ENCODE peak calls at places on chromosomes 2 and 18, in four cellular contexts. M is iris pigment epithelial cell, I is germinal center, D is tibial artery. T is an unnamed sample.

GRCh38 chr2:44324971-44325426 is 36.3 kb downstream of the PREPL start:
- DNase-seq in M (peak), I (no peak), D (no peak), T (no peak)

GRCh38 chr2:29502452-29502851 is 387.2 kb downstream of the CLIP4 start:
- DNase-seq in M (peak), I (no peak), D (no peak), T (peak)

GRCh38 chr2:37189452-37190153 is 1.1 kb upstream of the SULT6B1 start:
- DNase-seq in M (peak), I (no peak), D (no peak), T (peak)

GRCh38 chr18:63686871-63687270 is 15.9 kb upstream of the SERPINB11 start:
- DNase-seq in M (no peak), I (no peak), D (no peak), T (no peak)

GRCh38 chr2:9974344-9974743 is 22.9 kb downstream of the GRHL1 start:
- DNase-seq in M (no peak), I (no peak), D (no peak), T (no peak)

GRCh38 chr18:37460616-37461015 is 105.0 kb downstream of the CELF4 start:
- DNase-seq in M (no peak), I (no peak), D (no peak), T (no peak)

GRCh38 chr2:161988589-161988988 is 85.4 kb downstream of the DPP4 start:
- DNase-seq in M (no peak), I (no peak), D (no peak), T (peak)

GRCh38 chr2:150617351-150617750 is 129.9 kb upstream of the RND3 start:
- DNase-seq in M (peak), I (no peak), D (no peak), T (peak)

GRCh38 chr2:23645181-23645808 is 260.3 kb downstream of the KLHL29 start:
- DNase-seq in M (no peak), I (no peak), D (no peak), T (peak)

GRCh38 chr18:42052137-42052708 is 97.2 kb downstream of the PIK3C3 start:
- DNase-seq in M (peak), I (no peak), D (no peak), T (no peak)

GRCh38 chr2:127674241-127675209 is 805 bp downstream of the LIMS2 start:
- DNase-seq in M (no peak), I (no peak), D (peak), T (no peak)

GRCh38 chr18:52152036-52152435 is 188.0 kb upstream of the DCC start:
- DNase-seq in M (no peak), I (no peak), D (no peak), T (no peak)

GRCh38 chr2:69694894-69695849 is 46.8 kb upstream of the ANXA4 start:
- DNase-seq in M (peak), I (no peak), D (no peak), T (peak)

GRCh38 chr2:43041167-43041566 is 185.2 kb downstream of the ZFP36L2 start:
- DNase-seq in M (no peak), I (no peak), D (no peak), T (peak)

T was measured in epithelial cell of esophagus.